ENCODE peak calls at places on chromosomes 7 and 10, in eight cellular contexts. E is Peyer's patch; L is fibroblast of the aortic adventitia; G is DMS 273 treated with DMSO at 0.1 percent for 48 hours; V is left ventricle myocardium superior; Y is adrenal gland; J is foreskin fibroblast; D is stimulated activated CD4-positive, alpha-beta T cell treated with anti-CD3 and anti-CD28 coated beads, Interleukin-2, amount 100 ng/mL, for 24 hours. U is an unnamed sample.

GRCh38 chr7:16921644-16922257 is 40.0 kb upstream of the AGR3 start:
- DNase-seq in E (no peak), V (no peak), G (no peak), D (no peak), L (peak; percentile 51), Y (no peak), J (no peak), U (no peak)

GRCh38 chr7:114917211-114917839 is 4.6 kb upstream of the MDFIC start:
- DNase-seq in V (no peak), Y (no peak), E (no peak), L (no peak), G (no peak), D (no peak), J (no peak), U (no peak)

GRCh38 chr10:125548878-125549277 is 134.1 kb downstream of the TEX36 start:
- DNase-seq in E (no peak), J (no peak), V (no peak), D (no peak), L (no peak), Y (no peak), G (no peak), U (no peak)

GRCh38 chr10:71747808-71748523 is 25.4 kb downstream of the VSIR start:
- DNase-seq in D (no peak), Y (no peak), E (no peak), G (no peak), V (peak; percentile 55), J (no peak), L (no peak), U (no peak)

GRCh38 chr7:107690611-107691010 is 30.0 kb downstream of the SLC26A4 start:
- DNase-seq in Y (no peak), E (no peak), D (no peak), V (no peak), L (peak; percentile 92), G (no peak), J (no peak), U (no peak)

GRCh38 chr7:13333351-13333750 is 645.9 kb downstream of the ARL4A start:
- DNase-seq in V (no peak), E (no peak), L (no peak), Y (no peak), D (no peak), G (no peak), J (no peak), U (no peak)

GRCh38 chr10:88386204-88386877 is 196.8 kb downstream of the RNLS start:
- DNase-seq in E (no peak), L (peak; percentile 55), Y (no peak), D (no peak), G (no peak), V (no peak), J (peak; percentile 41), U (no peak)

GRCh38 chr10:109403551-109403950 is 519.8 kb downstream of the XPNPEP1 start:
- DNase-seq in D (no peak), Y (no peak), L (no peak), V (no peak), J (no peak), G (no peak), E (no peak), U (no peak)

GRCh38 chr10:119468542-119469324 is 73.8 kb downstream of the RGS10 start:
- DNase-seq in L (no peak), Y (no peak), J (no peak), G (no peak), D (no peak), V (no peak), E (no peak), U (no peak)

U was measured in immature natural killer cell.